ENCODE peak calls at places on chromosome 7, in five cellular contexts. One of them, this sample, is unnamed.

GRCh38 chr7:19442016-19442785 is 266.6 kb downstream of the POLR1F start:
- DNase-seq in HepG2: no peak
- DNase-seq in neural progenitor cell: peak
- DNase-seq in H9: peak
- DNase-seq in K562: no peak
- DNase-seq in this sample: peak

GRCh38 chr7:83879103-83879502 is 230.2 kb upstream of the SEMA3E start:
- DNase-seq in H9: no peak
- DNase-seq in neural progenitor cell: no peak
- DNase-seq in HepG2: no peak
- DNase-seq in K562: no peak
- DNase-seq in this sample: no peak

GRCh38 chr7:53315986-53316385 is 280.6 kb downstream of the POM121L12 start:
- DNase-seq in HepG2: no peak
- DNase-seq in K562: no peak
- DNase-seq in neural progenitor cell: no peak
- DNase-seq in H9: no peak
- DNase-seq in this sample: no peak

GRCh38 chr7:149285581-149285975 is 23.6 kb downstream of the ZNF783 start:
- DNase-seq in H9: no peak
- DNase-seq in K562: no peak
- DNase-seq in neural progenitor cell: peak
- DNase-seq in HepG2: no peak
- DNase-seq in this sample: no peak

GRCh38 chr7:155449008-155449879 is 8.7 kb upstream of the EN2 start:
- DNase-seq in H9: peak
- DNase-seq in HepG2: no peak
- DNase-seq in neural progenitor cell: peak
- DNase-seq in K562: no peak
- DNase-seq in this sample: no peak

GRCh38 chr7:115748123-115748738 is 282.3 kb downstream of the TFEC start:
- DNase-seq in K562: no peak
- DNase-seq in H9: no peak
- DNase-seq in HepG2: peak
- DNase-seq in neural progenitor cell: peak
- DNase-seq in this sample: no peak

GRCh38 chr7:150799741-150800575 is at the start of gene TMEM176B:
- DNase-seq in HepG2: no peak
- DNase-seq in K562: no peak
- DNase-seq in H9: no peak
- DNase-seq in neural progenitor cell: peak
- DNase-seq in this sample: no peak

GRCh38 chr7:1117321-1117928 is 29.5 kb downstream of the GPER1 start:
- DNase-seq in neural progenitor cell: no peak
- DNase-seq in HepG2: no peak
- DNase-seq in H9: no peak
- DNase-seq in K562: no peak
- DNase-seq in this sample: no peak

GRCh38 chr7:130084037-130084875 is 13.9 kb downstream of the KLHDC10 start:
- DNase-seq in K562: peak
- DNase-seq in neural progenitor cell: no peak
- DNase-seq in HepG2: peak
- DNase-seq in H9: no peak
- DNase-seq in this sample: peak

GRCh38 chr7:38367301-38367700 is 93.9 kb upstream of the TARP start:
- DNase-seq in K562: no peak
- DNase-seq in neural progenitor cell: no peak
- DNase-seq in H9: no peak
- DNase-seq in HepG2: no peak
- DNase-seq in this sample: peak

GRCh38 chr7:151565541-151565940 is 45.8 kb upstream of the RHEB start:
- DNase-seq in K562: no peak
- DNase-seq in neural progenitor cell: no peak
- DNase-seq in HepG2: no peak
- DNase-seq in H9: no peak
- DNase-seq in this sample: no peak

DNA sequence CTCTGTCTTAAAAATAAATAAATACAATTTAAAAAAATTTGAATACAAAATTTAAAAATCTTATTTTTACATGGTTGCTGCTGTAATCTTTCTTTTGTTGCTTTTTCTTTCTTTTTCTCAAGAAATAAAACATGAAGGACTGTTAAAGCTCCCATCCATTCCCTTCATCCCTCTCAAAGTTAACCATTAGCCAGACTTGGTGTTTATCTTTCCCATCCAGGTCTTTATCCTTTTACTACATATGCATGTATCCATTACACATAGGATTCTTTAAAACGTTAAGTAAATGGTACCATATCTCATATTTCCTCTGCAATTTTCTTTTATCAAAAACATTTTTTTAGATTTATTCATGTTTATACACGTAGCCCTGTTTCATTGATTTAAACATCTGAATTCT is 70.1 kb downstream of the CREB3L2 start:
- DNase-seq in K562: no peak
- DNase-seq in neural progenitor cell: no peak
- DNase-seq in HepG2: peak
- DNase-seq in H9: no peak
- DNase-seq in this sample: no peak
- TF ChIP-seq CTCF in K562: no peak
- TF ChIP-seq CTCF in neural progenitor cell: no peak
- TF ChIP-seq CTCF in HepG2: no peak
- TF ChIP-seq CTCF in H9: no peak
- TF ChIP-seq CTCF in this sample: no peak

DNA sequence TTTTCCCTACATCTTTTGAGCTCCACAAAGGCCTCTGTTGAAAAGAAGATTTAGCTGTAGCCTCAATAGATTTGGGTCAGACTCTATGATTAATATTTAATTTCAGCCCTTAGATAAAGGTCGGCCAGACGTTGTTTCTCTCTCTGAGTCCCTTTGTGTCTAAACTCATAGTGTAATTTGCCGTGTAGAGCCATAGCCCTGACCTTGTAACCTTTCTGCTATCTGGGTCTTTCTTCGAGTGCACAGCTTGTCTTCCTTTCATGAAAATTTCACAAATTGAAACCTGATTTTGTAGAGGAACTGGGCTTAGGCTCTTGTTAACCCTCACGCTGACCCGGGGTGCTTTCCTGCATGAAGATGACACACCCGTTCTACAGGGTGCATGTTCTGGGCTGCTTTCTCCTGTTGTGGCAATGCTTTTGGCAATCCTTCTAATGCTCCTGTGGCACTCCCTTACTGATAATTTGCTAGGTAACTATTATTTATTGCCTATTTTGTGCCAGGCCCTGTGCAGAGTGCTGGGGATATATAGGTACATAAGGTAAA is 21.2 kb downstream of the LSMEM1 start:
- DNase-seq in neural progenitor cell: no peak
- DNase-seq in HepG2: no peak
- DNase-seq in H9: no peak
- DNase-seq in K562: no peak
- DNase-seq in this sample: no peak
- H2AFZ ChIP-seq in neural progenitor cell: no peak
- H2AFZ ChIP-seq in HepG2: no peak
- H2AFZ ChIP-seq in H9: no peak
- H2AFZ ChIP-seq in K562: no peak
- H2AFZ ChIP-seq in this sample: no peak

DNA sequence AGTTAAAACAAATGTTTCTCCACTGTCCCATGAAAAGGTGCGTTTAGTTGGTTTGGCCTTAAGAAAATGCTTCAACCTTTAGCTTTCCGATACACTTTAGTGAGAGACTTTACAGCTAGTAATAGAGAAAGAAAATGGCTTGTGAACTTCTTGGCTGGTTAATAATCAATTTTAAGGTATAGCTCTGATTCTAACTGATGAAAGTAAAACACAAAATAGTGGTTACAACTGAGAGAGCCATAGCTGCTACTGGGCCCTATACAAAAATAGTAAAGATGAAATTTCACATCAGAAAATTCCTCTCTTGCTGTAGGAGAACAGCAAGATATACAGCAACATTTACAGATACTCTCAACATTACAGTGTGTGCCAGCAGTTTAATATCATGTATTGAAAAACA is 371.4 kb downstream of the PHTF2 start:
- DNase-seq in neural progenitor cell: no peak
- DNase-seq in HepG2: no peak
- DNase-seq in H9: no peak
- DNase-seq in K562: no peak
- DNase-seq in this sample: no peak
- TF ChIP-seq CTCF in neural progenitor cell: no peak
- TF ChIP-seq CTCF in HepG2: no peak
- TF ChIP-seq CTCF in H9: no peak
- TF ChIP-seq CTCF in K562: no peak
- TF ChIP-seq CTCF in this sample: no peak

DNA sequence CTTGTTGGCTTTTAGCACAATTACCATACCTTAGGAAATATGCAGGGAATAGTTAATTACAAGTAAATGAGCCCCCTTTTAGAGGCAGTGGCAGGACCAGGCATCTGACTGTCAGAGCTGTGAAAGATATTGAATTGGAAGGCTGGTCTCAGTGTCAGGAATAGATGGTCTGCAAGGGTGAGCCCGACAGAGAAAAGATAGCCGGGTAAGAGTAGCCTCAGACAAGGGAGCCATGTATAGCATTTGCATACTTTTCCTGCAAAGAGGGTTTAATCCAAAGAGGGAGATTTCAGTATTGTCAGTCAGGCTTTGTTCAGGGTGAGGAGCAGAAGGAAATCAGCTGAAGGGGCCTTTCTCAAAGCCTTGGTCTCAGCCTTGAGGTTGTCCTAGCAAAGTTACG is 128.9 kb upstream of the FZD1 start:
- DNase-seq in K562: no peak
- DNase-seq in neural progenitor cell: peak
- DNase-seq in H9: no peak
- DNase-seq in HepG2: no peak
- DNase-seq in this sample: no peak
- H2AFZ ChIP-seq in K562: no peak
- H2AFZ ChIP-seq in neural progenitor cell: no peak
- H2AFZ ChIP-seq in H9: no peak
- H2AFZ ChIP-seq in HepG2: no peak
- H2AFZ ChIP-seq in this sample: no peak

DNA sequence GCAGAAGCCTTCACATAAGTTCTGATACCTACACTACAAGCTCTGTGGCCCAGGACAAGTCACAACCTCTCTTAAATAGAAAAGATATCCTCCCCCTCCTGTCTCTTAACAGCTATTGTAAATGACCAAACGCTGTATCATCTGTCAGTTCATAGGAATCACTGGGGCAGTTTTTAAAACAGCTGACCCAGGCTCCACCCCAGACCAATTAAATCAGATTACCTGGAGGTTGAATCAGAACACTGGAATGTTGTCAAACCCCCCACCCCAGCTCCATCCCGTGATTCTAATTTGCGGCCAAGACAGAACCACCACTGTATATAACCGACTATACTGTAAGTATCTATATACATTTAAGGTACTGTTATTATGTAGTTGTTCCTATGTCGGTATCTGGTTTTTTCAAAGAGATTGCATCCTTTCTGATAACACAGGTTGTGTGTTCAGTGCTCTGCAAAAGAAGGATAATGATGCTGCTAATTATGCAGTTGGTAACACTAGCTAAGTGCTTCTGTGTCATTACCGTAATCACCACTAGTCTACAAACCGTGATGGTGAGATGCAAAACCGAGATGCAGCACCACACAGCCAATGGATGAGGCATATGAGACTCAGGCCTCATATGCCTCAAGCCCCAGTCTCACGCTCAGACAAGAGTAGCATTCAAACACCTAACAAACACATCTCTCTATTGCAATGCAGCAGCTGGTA is 47.4 kb downstream of the TNS3 start:
- DNase-seq in HepG2: no peak
- DNase-seq in H9: no peak
- DNase-seq in K562: peak
- DNase-seq in neural progenitor cell: peak
- DNase-seq in this sample: peak
- TF ChIP-seq CTCF in HepG2: peak
- TF ChIP-seq CTCF in H9: peak
- TF ChIP-seq CTCF in K562: no peak
- TF ChIP-seq CTCF in neural progenitor cell: peak
- TF ChIP-seq CTCF in this sample: peak

GRCh38 chr7:2564970-2565546 is 6.3 kb downstream of the IQCE start:
- DNase-seq in HepG2: no peak
- DNase-seq in neural progenitor cell: no peak
- DNase-seq in H9: no peak
- DNase-seq in K562: no peak
- DNase-seq in this sample: no peak
- H2AFZ ChIP-seq in HepG2: no peak
- H2AFZ ChIP-seq in neural progenitor cell: no peak
- H2AFZ ChIP-seq in H9: no peak
- H2AFZ ChIP-seq in K562: no peak
- H2AFZ ChIP-seq in this sample: no peak

GRCh38 chr7:142671506-142671905 is 77.8 kb upstream of the PRSS1 start:
- DNase-seq in K562: no peak
- DNase-seq in HepG2: no peak
- DNase-seq in neural progenitor cell: no peak
- DNase-seq in H9: no peak
- DNase-seq in this sample: peak

GRCh38 chr7:142668495-142668894 is 80.8 kb upstream of the PRSS1 start:
- DNase-seq in K562: no peak
- DNase-seq in H9: no peak
- DNase-seq in neural progenitor cell: no peak
- DNase-seq in HepG2: no peak
- DNase-seq in this sample: peak

GRCh38 chr7:142670504-142670903 is 78.8 kb upstream of the PRSS1 start:
- DNase-seq in neural progenitor cell: no peak
- DNase-seq in H9: no peak
- DNase-seq in K562: no peak
- DNase-seq in HepG2: no peak
- DNase-seq in this sample: no peak

GRCh38 chr7:142669074-142669654 is 80.1 kb upstream of the PRSS1 start:
- DNase-seq in HepG2: no peak
- DNase-seq in neural progenitor cell: peak
- DNase-seq in K562: peak
- DNase-seq in H9: no peak
- DNase-seq in this sample: peak
- TF ChIP-seq CTCF in HepG2: no peak
- TF ChIP-seq CTCF in neural progenitor cell: peak
- TF ChIP-seq CTCF in K562: peak
- TF ChIP-seq CTCF in H9: peak
- TF ChIP-seq CTCF in this sample: peak

GRCh38 chr7:17043012-17043877 is 161.5 kb upstream of the AGR3 start:
- DNase-seq in neural progenitor cell: no peak
- DNase-seq in H9: no peak
- DNase-seq in K562: no peak
- DNase-seq in HepG2: no peak
- DNase-seq in this sample: no peak
- H2AFZ ChIP-seq in neural progenitor cell: no peak
- H2AFZ ChIP-seq in H9: no peak
- H2AFZ ChIP-seq in K562: no peak
- H2AFZ ChIP-seq in HepG2: no peak
- H2AFZ ChIP-seq in this sample: no peak

This sample was measured in OCI-LY7.